ENCODE peak calls at places on chromosomes 16 and 17, in four cellular contexts. One of them, this sample, is unnamed.

GRCh38 chr16:53821487-53821886 is 117.5 kb downstream of the FTO start:
- DNase-seq in mammary epithelial cell: peak; percentile 65
- DNase-seq in neural progenitor cell: no peak
- DNase-seq in heart right ventricle: no peak
- DNase-seq in this sample: no peak

GRCh38 chr16:61654962-61655361 is 381.3 kb downstream of the CDH8 start:
- DNase-seq in neural progenitor cell: no peak
- DNase-seq in heart right ventricle: no peak
- DNase-seq in mammary epithelial cell: no peak
- DNase-seq in this sample: no peak

GRCh38 chr17:15507001-15507400 is 39.6 kb upstream of the CDRT4 start:
- DNase-seq in neural progenitor cell: no peak
- DNase-seq in heart right ventricle: no peak
- DNase-seq in mammary epithelial cell: no peak
- DNase-seq in this sample: no peak

GRCh38 chr17:17940451-17940911 is 31.7 kb downstream of the TOM1L2 start:
- DNase-seq in neural progenitor cell: no peak
- DNase-seq in heart right ventricle: no peak
- DNase-seq in mammary epithelial cell: no peak
- DNase-seq in this sample: no peak

GRCh38 chr17:57605734-57606105 is 139.4 kb downstream of the CCDC182 start:
- DNase-seq in mammary epithelial cell: no peak
- DNase-seq in heart right ventricle: no peak
- DNase-seq in neural progenitor cell: no peak
- DNase-seq in this sample: no peak

GRCh38 chr16:31181102-31181830 is 1.3 kb downstream of the FUS start:
- DNase-seq in heart right ventricle: peak; percentile 48
- DNase-seq in mammary epithelial cell: peak; percentile 45
- DNase-seq in neural progenitor cell: peak; percentile 50
- DNase-seq in this sample: peak; percentile 56

GRCh38 chr17:75557075-75557851 is 30.3 kb upstream of the MYO15B start:
- DNase-seq in neural progenitor cell: no peak
- DNase-seq in heart right ventricle: no peak
- DNase-seq in mammary epithelial cell: peak; percentile 13
- DNase-seq in this sample: peak; percentile 91

GRCh38 chr17:62712011-62712615 is 84.6 kb downstream of the MRC2 start:
- DNase-seq in heart right ventricle: no peak
- DNase-seq in neural progenitor cell: no peak
- DNase-seq in mammary epithelial cell: no peak
- DNase-seq in this sample: no peak

GRCh38 chr16:4303973-4304372 is 11.9 kb upstream of the GLIS2 start:
- DNase-seq in heart right ventricle: no peak
- DNase-seq in mammary epithelial cell: no peak
- DNase-seq in neural progenitor cell: no peak
- DNase-seq in this sample: no peak

GRCh38 chr17:71970312-71970711 is 150.5 kb upstream of the SOX9 start:
- DNase-seq in heart right ventricle: no peak
- DNase-seq in neural progenitor cell: no peak
- DNase-seq in mammary epithelial cell: peak; percentile 98
- DNase-seq in this sample: no peak

GRCh38 chr17:77995146-77995852 is 36.8 kb downstream of the TNRC6C start:
- DNase-seq in heart right ventricle: peak; percentile 65
- DNase-seq in mammary epithelial cell: no peak
- DNase-seq in neural progenitor cell: peak; percentile 16
- DNase-seq in this sample: peak; percentile 8

GRCh38 chr16:9846362-9847099 is 335.7 kb downstream of the GRIN2A start:
- DNase-seq in neural progenitor cell: no peak
- DNase-seq in mammary epithelial cell: no peak
- DNase-seq in heart right ventricle: no peak
- DNase-seq in this sample: no peak

GRCh38 chr16:9845661-9846361 is 336.4 kb downstream of the GRIN2A start:
- DNase-seq in heart right ventricle: no peak
- DNase-seq in mammary epithelial cell: peak; percentile 34
- DNase-seq in neural progenitor cell: no peak
- DNase-seq in this sample: peak; percentile 27

GRCh38 chr16:9847146-9847545 is 335.1 kb downstream of the GRIN2A start:
- DNase-seq in mammary epithelial cell: no peak
- DNase-seq in heart right ventricle: no peak
- DNase-seq in neural progenitor cell: no peak
- DNase-seq in this sample: peak; percentile 26

GRCh38 chr16:9843424-9844013 is 338.7 kb downstream of the GRIN2A start:
- DNase-seq in heart right ventricle: no peak
- DNase-seq in neural progenitor cell: no peak
- DNase-seq in mammary epithelial cell: no peak
- DNase-seq in this sample: no peak

GRCh38 chr16:9844361-9844760 is 337.9 kb downstream of the GRIN2A start:
- DNase-seq in neural progenitor cell: no peak
- DNase-seq in mammary epithelial cell: no peak
- DNase-seq in heart right ventricle: no peak
- DNase-seq in this sample: peak; percentile 50
- H3K36me3 ChIP-seq in neural progenitor cell: no peaks in the 10 kb centered on the region
- H3K36me3 ChIP-seq in mammary epithelial cell: no peaks in the 10 kb centered on the region
- H3K36me3 ChIP-seq in heart right ventricle: no peaks in the 10 kb centered on the region
- H3K36me3 ChIP-seq in this sample: no peaks in the 10 kb centered on the region

GRCh38 chr16:1123525-1124230 is 27.6 kb upstream of the C1QTNF8 start:
- DNase-seq in neural progenitor cell: no peak
- DNase-seq in mammary epithelial cell: no peak
- DNase-seq in heart right ventricle: no peak
- DNase-seq in this sample: no peak

GRCh38 chr16:1119766-1120611 is 23.9 kb upstream of the C1QTNF8 start:
- DNase-seq in neural progenitor cell: no peak
- DNase-seq in heart right ventricle: no peak
- DNase-seq in mammary epithelial cell: no peak
- DNase-seq in this sample: no peak

GRCh38 chr16:1121009-1121408 is 25.0 kb upstream of the C1QTNF8 start:
- DNase-seq in mammary epithelial cell: no peak
- DNase-seq in heart right ventricle: no peak
- DNase-seq in neural progenitor cell: no peak
- DNase-seq in this sample: no peak

GRCh38 chr16:1122031-1122765 is 26.2 kb upstream of the C1QTNF8 start:
- DNase-seq in neural progenitor cell: no peak
- DNase-seq in heart right ventricle: no peak
- DNase-seq in mammary epithelial cell: no peak
- DNase-seq in this sample: no peak

DNA sequence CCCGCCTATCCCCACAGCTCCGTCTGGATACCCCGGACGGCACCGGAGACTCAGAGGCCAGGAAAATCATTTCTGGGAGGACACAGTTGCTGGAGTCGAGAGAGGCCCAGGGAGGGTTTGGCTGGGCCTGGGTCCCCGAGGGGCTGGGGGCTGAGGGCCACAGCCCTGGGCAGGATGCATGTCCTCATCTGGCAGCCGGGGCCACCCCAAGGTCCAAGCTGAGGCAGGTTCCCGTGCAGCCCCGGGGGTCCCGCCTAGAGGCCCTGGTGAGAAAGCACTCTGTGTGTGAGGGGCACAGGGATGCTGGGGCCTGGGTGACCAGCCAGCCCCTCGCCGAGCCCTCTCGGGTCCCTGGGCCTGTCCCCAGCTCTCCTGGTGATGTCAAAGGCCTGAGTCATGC is 25.6 kb upstream of the C1QTNF8 start:
- DNase-seq in neural progenitor cell: no peak
- DNase-seq in mammary epithelial cell: no peak
- DNase-seq in heart right ventricle: no peak
- DNase-seq in this sample: no peak
- H3K36me3 ChIP-seq in neural progenitor cell: no peaks in the 10 kb centered on the region
- H3K36me3 ChIP-seq in mammary epithelial cell: no peaks in the 10 kb centered on the region
- H3K36me3 ChIP-seq in heart right ventricle: no peaks in the 10 kb centered on the region
- H3K36me3 ChIP-seq in this sample: no peaks in the 10 kb centered on the region

GRCh38 chr16:84098939-84099338 is 17.8 kb downstream of the MBTPS1 start:
- DNase-seq in heart right ventricle: no peak
- DNase-seq in neural progenitor cell: no peak
- DNase-seq in mammary epithelial cell: no peak
- DNase-seq in this sample: no peak
- H3K36me3 ChIP-seq in heart right ventricle: peaks cover 6% of the 10 kb centered on the region
- H3K36me3 ChIP-seq in neural progenitor cell: no peaks in the 10 kb centered on the region
- H3K36me3 ChIP-seq in mammary epithelial cell: peaks cover 15% of the 10 kb centered on the region
- H3K36me3 ChIP-seq in this sample: peaks cover 10% of the 10 kb centered on the region

DNA sequence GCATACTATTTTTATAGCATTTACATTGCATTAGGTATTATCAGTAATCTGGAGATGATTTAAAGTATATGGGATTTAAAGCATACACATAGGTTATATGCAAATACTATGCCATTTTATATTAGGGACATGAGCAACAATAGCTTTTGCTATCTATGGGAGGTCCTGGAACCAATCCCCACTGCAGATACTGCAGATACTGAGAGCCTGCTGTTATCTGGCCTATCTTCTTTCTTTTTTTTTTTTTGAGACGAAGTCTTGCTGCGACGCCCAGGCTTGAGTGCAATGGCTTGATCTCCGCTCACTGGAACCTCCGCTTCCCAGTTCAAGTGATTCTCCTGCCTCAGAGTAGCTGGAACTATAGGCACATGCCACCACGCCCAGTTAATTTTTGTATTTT is 37.4 kb downstream of the STH start:
- DNase-seq in mammary epithelial cell: no peak
- DNase-seq in heart right ventricle: no peak
- DNase-seq in neural progenitor cell: no peak
- DNase-seq in this sample: no peak
- H3K36me3 ChIP-seq in mammary epithelial cell: peaks cover 40% of the 10 kb centered on the region
- H3K36me3 ChIP-seq in heart right ventricle: no peaks in the 10 kb centered on the region
- H3K36me3 ChIP-seq in neural progenitor cell: peaks cover 25% of the 10 kb centered on the region
- H3K36me3 ChIP-seq in this sample: peaks cover 93% of the 10 kb centered on the region

DNA sequence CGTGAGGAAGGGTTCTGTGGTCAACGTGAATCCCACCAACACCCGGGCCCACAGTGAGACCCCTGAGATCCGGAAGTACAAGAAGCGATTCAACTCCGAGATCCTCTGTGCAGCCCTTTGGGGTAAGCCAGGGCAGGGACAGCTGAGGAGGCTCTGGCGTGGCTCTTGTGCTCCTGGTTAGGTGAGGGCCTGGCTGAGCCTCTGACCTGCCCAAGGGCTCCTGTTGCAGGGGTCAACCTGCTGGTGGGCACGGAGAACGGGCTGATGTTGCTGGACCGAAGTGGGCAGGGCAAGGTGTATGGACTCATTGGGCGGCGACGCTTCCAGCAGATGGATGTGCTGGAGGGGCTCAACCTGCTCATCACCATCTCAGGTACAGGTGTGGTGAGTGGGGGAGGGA is 4.2 kb upstream of the C17orf107 start:
- DNase-seq in mammary epithelial cell: no peak
- DNase-seq in neural progenitor cell: no peak
- DNase-seq in heart right ventricle: no peak
- DNase-seq in this sample: no peak
- H3K36me3 ChIP-seq in mammary epithelial cell: peaks cover 24% of the 10 kb centered on the region
- H3K36me3 ChIP-seq in neural progenitor cell: no peaks in the 10 kb centered on the region
- H3K36me3 ChIP-seq in heart right ventricle: peaks cover 14% of the 10 kb centered on the region
- H3K36me3 ChIP-seq in this sample: no peaks in the 10 kb centered on the region

DNA sequence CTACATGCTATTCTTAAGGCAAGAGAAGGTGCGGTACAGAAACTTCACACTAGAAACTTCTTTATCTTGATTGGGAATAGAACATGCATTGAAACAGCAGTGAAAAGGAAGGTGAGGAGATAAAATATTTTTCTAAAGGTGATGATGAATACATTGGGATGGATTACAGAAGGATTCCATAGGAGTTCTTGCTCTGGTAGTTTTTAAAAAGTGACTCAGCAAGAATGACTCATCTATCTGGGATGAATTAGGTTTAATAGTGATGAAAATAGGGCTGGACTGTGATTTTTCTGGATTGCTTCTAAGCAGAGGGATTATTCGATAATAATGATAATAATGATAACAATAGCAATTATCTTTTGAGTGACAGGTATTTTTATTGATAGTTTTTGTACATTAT is 65.6 kb upstream of the HS3ST4 start:
- DNase-seq in heart right ventricle: no peak
- DNase-seq in neural progenitor cell: no peak
- DNase-seq in mammary epithelial cell: peak; percentile 24
- DNase-seq in this sample: no peak
- H3K36me3 ChIP-seq in heart right ventricle: no peaks in the 10 kb centered on the region
- H3K36me3 ChIP-seq in neural progenitor cell: no peaks in the 10 kb centered on the region
- H3K36me3 ChIP-seq in mammary epithelial cell: no peaks in the 10 kb centered on the region
- H3K36me3 ChIP-seq in this sample: no peaks in the 10 kb centered on the region

DNA sequence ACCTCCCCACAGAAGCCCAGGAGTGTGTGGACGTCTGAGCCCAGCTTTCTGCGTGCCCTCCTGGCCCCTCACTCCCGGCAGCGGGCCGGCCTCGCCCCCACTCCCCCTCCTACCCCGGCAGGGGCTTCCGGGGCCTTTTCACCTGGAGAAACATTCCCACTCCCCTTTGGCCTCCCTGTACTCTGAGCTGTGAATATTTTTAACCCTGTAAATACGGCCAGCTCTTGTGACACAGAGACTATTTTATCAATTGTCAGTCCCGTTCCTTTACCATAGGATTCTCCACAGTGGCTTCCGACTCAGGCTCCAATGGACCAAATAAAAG is 5.9 kb upstream of the PRR35 start:
- DNase-seq in heart right ventricle: no peak
- DNase-seq in neural progenitor cell: no peak
- DNase-seq in mammary epithelial cell: no peak
- DNase-seq in this sample: no peak
- H3K36me3 ChIP-seq in heart right ventricle: peaks cover 10% of the 10 kb centered on the region
- H3K36me3 ChIP-seq in neural progenitor cell: no peaks in the 10 kb centered on the region
- H3K36me3 ChIP-seq in mammary epithelial cell: peaks cover 7% of the 10 kb centered on the region
- H3K36me3 ChIP-seq in this sample: peaks cover 24% of the 10 kb centered on the region

GRCh38 chr16:2936436-2937011 is 24.8 kb downstream of the FLYWCH1 start:
- DNase-seq in heart right ventricle: no peak
- DNase-seq in mammary epithelial cell: no peak
- DNase-seq in neural progenitor cell: no peak
- DNase-seq in this sample: no peak
- H3K36me3 ChIP-seq in heart right ventricle: no peaks in the 10 kb centered on the region
- H3K36me3 ChIP-seq in mammary epithelial cell: peaks cover 22% of the 10 kb centered on the region
- H3K36me3 ChIP-seq in neural progenitor cell: no peaks in the 10 kb centered on the region
- H3K36me3 ChIP-seq in this sample: peaks cover 72% of the 10 kb centered on the region

GRCh38 chr17:38417210-38417951 is 10.9 kb upstream of the ARHGAP23 start:
- DNase-seq in heart right ventricle: no peak
- DNase-seq in mammary epithelial cell: no peak
- DNase-seq in neural progenitor cell: no peak
- DNase-seq in this sample: no peak

GRCh38 chr17:38418693-38419507 is 9.4 kb upstream of the ARHGAP23 start:
- DNase-seq in mammary epithelial cell: no peak
- DNase-seq in heart right ventricle: no peak
- DNase-seq in neural progenitor cell: peak; percentile 64
- DNase-seq in this sample: no peak

GRCh38 chr17:38416840-38417209 is 11.4 kb upstream of the ARHGAP23 start:
- DNase-seq in mammary epithelial cell: no peak
- DNase-seq in neural progenitor cell: no peak
- DNase-seq in heart right ventricle: no peak
- DNase-seq in this sample: no peak

GRCh38 chr17:38418069-38418692 is 10.1 kb upstream of the ARHGAP23 start:
- DNase-seq in neural progenitor cell: no peak
- DNase-seq in heart right ventricle: no peak
- DNase-seq in mammary epithelial cell: no peak
- DNase-seq in this sample: no peak

GRCh38 chr17:38415250-38416194 is 12.7 kb upstream of the ARHGAP23 start:
- DNase-seq in neural progenitor cell: peak; percentile 61
- DNase-seq in mammary epithelial cell: no peak
- DNase-seq in heart right ventricle: no peak
- DNase-seq in this sample: peak; percentile 40
- H3K36me3 ChIP-seq in neural progenitor cell: no peaks in the 10 kb centered on the region
- H3K36me3 ChIP-seq in mammary epithelial cell: no peaks in the 10 kb centered on the region
- H3K36me3 ChIP-seq in heart right ventricle: no peaks in the 10 kb centered on the region
- H3K36me3 ChIP-seq in this sample: no peaks in the 10 kb centered on the region

GRCh38 chr16:2179107-2179501 is 17.3 kb downstream of the CASKIN1 start:
- DNase-seq in mammary epithelial cell: no peak
- DNase-seq in neural progenitor cell: no peak
- DNase-seq in heart right ventricle: no peak
- DNase-seq in this sample: no peak
- H3K36me3 ChIP-seq in mammary epithelial cell: no peaks in the 10 kb centered on the region
- H3K36me3 ChIP-seq in neural progenitor cell: no peaks in the 10 kb centered on the region
- H3K36me3 ChIP-seq in heart right ventricle: no peaks in the 10 kb centered on the region
- H3K36me3 ChIP-seq in this sample: peaks cover 40% of the 10 kb centered on the region